ENCODE peak calls at places on chromosomes 12 and 14, in four cellular contexts. One of them, this sample, is unnamed.

GRCh38 chr14:106841701-106842100 is 1315.3 kb downstream of the TMEM121 start:
- DNase-seq in IMR-90: no peak
- DNase-seq in endothelial cell of umbilical vein: no peak
- DNase-seq in H1: no peak
- DNase-seq in this sample: peak

GRCh38 chr14:93700928-93701327 is 87.4 kb downstream of the PRIMA1 start:
- DNase-seq in H1: no peak
- DNase-seq in endothelial cell of umbilical vein: no peak
- DNase-seq in IMR-90: no peak
- DNase-seq in this sample: no peak

GRCh38 chr12:105317942-105318614 is 12.4 kb upstream of the C12orf75 start:
- DNase-seq in endothelial cell of umbilical vein: no peak
- DNase-seq in IMR-90: no peak
- DNase-seq in H1: no peak
- DNase-seq in this sample: no peak

GRCh38 chr12:45730116-45730841 is 773 bp downstream of the ARID2 start:
- DNase-seq in IMR-90: peak
- DNase-seq in endothelial cell of umbilical vein: peak
- DNase-seq in H1: peak
- DNase-seq in this sample: peak

GRCh38 chr12:17214910-17215309 is 608.9 kb upstream of the LMO3 start:
- DNase-seq in H1: no peak
- DNase-seq in IMR-90: no peak
- DNase-seq in endothelial cell of umbilical vein: no peak
- DNase-seq in this sample: no peak

GRCh38 chr12:14928946-14929345 is 9.4 kb downstream of the ERP27 start:
- DNase-seq in IMR-90: no peak
- DNase-seq in H1: no peak
- DNase-seq in endothelial cell of umbilical vein: peak
- DNase-seq in this sample: peak

GRCh38 chr12:72207756-72208155 is 64.4 kb upstream of the TRHDE start:
- DNase-seq in H1: no peak
- DNase-seq in IMR-90: no peak
- DNase-seq in endothelial cell of umbilical vein: no peak
- DNase-seq in this sample: no peak

GRCh38 chr12:113222730-113223531 is 1.7 kb downstream of the TPCN1 start:
- DNase-seq in H1: no peak
- DNase-seq in endothelial cell of umbilical vein: peak
- DNase-seq in IMR-90: peak
- DNase-seq in this sample: peak

GRCh38 chr14:95364481-95365209 is 44.9 kb upstream of the CLMN start:
- DNase-seq in H1: peak
- DNase-seq in endothelial cell of umbilical vein: no peak
- DNase-seq in IMR-90: no peak
- DNase-seq in this sample: no peak

GRCh38 chr14:51581017-51581881 is 70.5 kb upstream of the FRMD6 start:
- DNase-seq in H1: no peak
- DNase-seq in IMR-90: peak
- DNase-seq in endothelial cell of umbilical vein: peak
- DNase-seq in this sample: peak

GRCh38 chr14:92240658-92241057 is 82.3 kb upstream of the SLC24A4 start:
- DNase-seq in H1: no peak
- DNase-seq in endothelial cell of umbilical vein: no peak
- DNase-seq in IMR-90: no peak
- DNase-seq in this sample: no peak

GRCh38 chr12:3033538-3033865 is 43.7 kb upstream of the TSPAN9 start:
- DNase-seq in H1: no peak
- DNase-seq in endothelial cell of umbilical vein: no peak
- DNase-seq in IMR-90: no peak
- DNase-seq in this sample: no peak

GRCh38 chr12:63922446-63922845 is 77.9 kb downstream of the SRGAP1 start:
- DNase-seq in H1: no peak
- DNase-seq in IMR-90: peak
- DNase-seq in endothelial cell of umbilical vein: no peak
- DNase-seq in this sample: no peak

GRCh38 chr14:55450987-55451386 is 10.6 kb upstream of the TBPL2 start:
- DNase-seq in IMR-90: no peak
- DNase-seq in endothelial cell of umbilical vein: no peak
- DNase-seq in H1: no peak
- DNase-seq in this sample: no peak

GRCh38 chr14:89430271-89430620 is 13.2 kb upstream of the FOXN3 start:
- DNase-seq in endothelial cell of umbilical vein: peak
- DNase-seq in IMR-90: peak
- DNase-seq in H1: no peak
- DNase-seq in this sample: no peak
- H3K4me2 ChIP-seq in endothelial cell of umbilical vein: peak
- H3K4me2 ChIP-seq in IMR-90: peak
- H3K4me2 ChIP-seq in H1: no peak
- H3K4me2 ChIP-seq in this sample: peak

GRCh38 chr12:11877869-11878780 is 192.6 kb upstream of the BCL2L14 start:
- DNase-seq in H1: no peak
- DNase-seq in IMR-90: peak
- DNase-seq in endothelial cell of umbilical vein: peak
- DNase-seq in this sample: peak
- H3K4me2 ChIP-seq in H1: no peak
- H3K4me2 ChIP-seq in IMR-90: peak
- H3K4me2 ChIP-seq in endothelial cell of umbilical vein: no peak
- H3K4me2 ChIP-seq in this sample: peak

GRCh38 chr14:65320661-65321308 is 91.7 kb upstream of the FUT8 start:
- DNase-seq in IMR-90: no peak
- DNase-seq in endothelial cell of umbilical vein: no peak
- DNase-seq in H1: no peak
- DNase-seq in this sample: peak

GRCh38 chr14:65321370-65321875 is 91.1 kb upstream of the FUT8 start:
- DNase-seq in IMR-90: no peak
- DNase-seq in H1: no peak
- DNase-seq in endothelial cell of umbilical vein: no peak
- DNase-seq in this sample: peak

GRCh38 chr14:65318636-65319506 is 93.7 kb upstream of the FUT8 start:
- DNase-seq in endothelial cell of umbilical vein: no peak
- DNase-seq in IMR-90: no peak
- DNase-seq in H1: no peak
- DNase-seq in this sample: peak
- H3K4me2 ChIP-seq in endothelial cell of umbilical vein: no peak
- H3K4me2 ChIP-seq in IMR-90: no peak
- H3K4me2 ChIP-seq in H1: no peak
- H3K4me2 ChIP-seq in this sample: peak

DNA sequence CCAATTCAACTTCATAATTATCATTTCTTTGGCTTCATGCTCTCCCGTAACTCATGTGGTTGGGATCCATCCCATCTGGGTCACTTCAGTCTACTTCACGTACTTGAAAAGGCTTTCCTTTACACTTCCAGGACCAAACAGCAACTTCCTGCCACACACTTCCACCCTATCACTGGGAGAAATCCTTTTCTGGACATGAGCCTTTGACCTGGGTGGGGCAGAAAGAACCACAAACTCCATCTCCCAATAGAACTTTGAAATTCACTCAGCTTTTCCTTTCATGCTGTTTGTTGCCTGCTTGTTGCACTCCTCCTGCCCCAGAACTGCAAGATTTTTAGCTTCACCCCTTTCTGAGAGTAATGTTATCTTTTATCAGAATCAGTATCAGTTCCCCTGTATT is 18.4 kb upstream of the GALNT16 start:
- DNase-seq in H1: no peak
- DNase-seq in endothelial cell of umbilical vein: no peak
- DNase-seq in IMR-90: no peak
- DNase-seq in this sample: no peak
- H3K4me2 ChIP-seq in H1: no peak
- H3K4me2 ChIP-seq in endothelial cell of umbilical vein: no peak
- H3K4me2 ChIP-seq in IMR-90: no peak
- H3K4me2 ChIP-seq in this sample: no peak

DNA sequence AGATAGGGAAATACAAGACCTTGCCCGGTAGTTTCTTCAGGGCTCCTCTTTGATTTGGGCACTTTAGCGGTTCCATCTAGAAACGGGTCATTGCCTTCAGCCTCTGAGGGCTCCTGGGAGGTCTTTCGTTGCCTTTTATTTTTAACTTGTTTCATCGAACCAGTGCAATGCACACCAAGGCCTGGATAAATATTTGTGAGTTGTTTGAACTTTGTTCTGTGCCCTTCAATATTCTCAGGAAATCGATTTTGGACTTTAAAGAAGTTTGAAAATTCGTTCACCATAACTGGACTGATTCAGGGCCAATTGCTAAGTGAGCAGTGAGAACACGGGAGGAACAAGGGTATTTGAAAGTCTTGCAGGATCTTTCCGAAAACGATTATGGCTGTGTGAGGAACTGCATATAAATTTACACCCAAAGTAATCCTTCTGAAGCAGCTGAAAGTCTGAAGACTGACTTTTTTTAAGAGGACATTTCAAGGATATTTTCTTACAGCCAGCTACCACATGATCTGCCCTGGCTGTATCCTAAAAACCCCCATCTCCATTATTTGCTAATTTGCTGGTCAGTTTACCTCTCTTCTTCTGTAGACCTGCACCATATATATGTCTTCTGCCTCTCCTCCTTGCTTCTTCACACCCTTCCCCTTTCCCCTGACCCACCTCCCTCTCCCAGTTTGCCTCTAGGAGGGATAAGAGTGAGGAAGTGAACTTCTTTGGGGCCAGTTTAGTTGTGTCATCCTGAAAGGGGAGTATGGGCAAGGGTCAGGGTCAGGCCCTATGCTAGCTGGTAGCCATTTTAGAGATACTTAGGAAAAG is 8.0 kb downstream of the DUSP6 start:
- DNase-seq in endothelial cell of umbilical vein: no peak
- DNase-seq in H1: no peak
- DNase-seq in IMR-90: no peak
- DNase-seq in this sample: no peak
- H3K4me2 ChIP-seq in endothelial cell of umbilical vein: no peak
- H3K4me2 ChIP-seq in H1: no peak
- H3K4me2 ChIP-seq in IMR-90: no peak
- H3K4me2 ChIP-seq in this sample: no peak

GRCh38 chr12:109121346-109121880 is 5.0 kb downstream of the ACACB start:
- DNase-seq in endothelial cell of umbilical vein: no peak
- DNase-seq in H1: no peak
- DNase-seq in IMR-90: no peak
- DNase-seq in this sample: no peak
- H3K4me2 ChIP-seq in endothelial cell of umbilical vein: no peak
- H3K4me2 ChIP-seq in H1: no peak
- H3K4me2 ChIP-seq in IMR-90: no peak
- H3K4me2 ChIP-seq in this sample: no peak

DNA sequence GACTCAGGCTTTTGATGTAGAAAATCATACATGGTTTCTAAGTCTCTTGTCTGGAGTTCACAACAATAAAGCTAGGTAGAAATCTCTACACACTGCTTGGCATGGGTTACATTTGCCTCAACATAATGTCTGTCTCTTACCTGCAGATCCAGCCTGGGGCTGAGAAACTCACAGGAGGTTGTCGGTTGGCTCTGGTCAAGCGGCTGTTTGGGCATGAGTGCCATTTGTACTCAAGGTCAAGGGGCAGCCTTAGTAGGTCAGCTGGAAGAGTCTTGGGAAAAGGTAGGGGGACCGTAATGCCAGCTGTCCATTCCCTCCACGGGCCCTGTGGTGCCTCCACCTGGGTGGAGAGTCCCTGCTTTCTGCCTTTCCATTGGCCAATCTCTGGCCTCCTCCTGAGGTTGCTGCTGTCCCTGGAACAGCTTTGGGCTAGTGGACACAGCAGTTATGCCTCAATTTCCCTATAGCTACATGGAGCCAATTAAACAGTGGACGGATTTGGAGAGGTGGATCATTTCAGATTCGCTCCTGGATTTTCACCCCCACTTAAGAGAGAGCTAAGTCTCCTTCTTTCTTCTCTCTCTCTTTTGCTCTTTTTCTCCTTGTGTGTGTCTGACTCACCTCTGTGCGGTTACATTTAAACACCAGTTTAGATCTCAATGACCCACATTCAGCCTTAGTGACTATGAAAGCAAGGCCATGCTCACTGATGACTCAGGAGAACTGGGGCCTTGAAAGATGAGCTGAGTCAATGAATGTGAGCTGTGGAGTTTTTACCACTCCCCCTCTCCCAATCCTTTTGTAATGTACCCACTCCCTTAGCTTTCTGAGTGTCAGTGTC is 132.8 kb upstream of the HIF1A start:
- DNase-seq in H1: no peak
- DNase-seq in IMR-90: peak
- DNase-seq in endothelial cell of umbilical vein: peak
- DNase-seq in this sample: peak
- H3K4me2 ChIP-seq in H1: no peak
- H3K4me2 ChIP-seq in IMR-90: peak
- H3K4me2 ChIP-seq in endothelial cell of umbilical vein: peak
- H3K4me2 ChIP-seq in this sample: peak

This sample was measured in PC-3.